ENCODE peak calls at places on chromosomes 6 and 20, in six cellular contexts. E is BE2C, X is heart left ventricle, G is left ventricle myocardium inferior, O is stomach, N is adrenal gland. P is an unnamed sample.

GRCh38 chr6:167558213-167558869 is 233.5 kb downstream of the TTLL2 start:
- DNase-seq in E (no peak), X (no peak), G (no peak), O (no peak), N (no peak), P (no peak)

GRCh38 chr6:110385458-110385863 is 27.3 kb upstream of the METTL24 start:
- DNase-seq in E (no peak), X (no peak), G (no peak), O (no peak), N (no peak), P (no peak)

GRCh38 chr6:3868544-3868943 is 19.4 kb downstream of the FAM50B start:
- DNase-seq in E (no peak), X (no peak), G (no peak), O (no peak), N (no peak), P (no peak)

GRCh38 chr6:85556992-85557668 is 36.5 kb downstream of the SNX14 start:
- DNase-seq in E (no peak), X (no peak), G (no peak), O (no peak), N (no peak), P (no peak)

GRCh38 chr20:51321343-51322163 is 221.0 kb downstream of the NFATC2 start:
- DNase-seq in E (no peak), X (no peak), G (no peak), O (no peak), N (no peak), P (no peak)

GRCh38 chr6:163383912-163384311 is 30.6 kb upstream of the QKI start:
- DNase-seq in E (no peak), X (no peak), G (no peak), O (no peak), N (no peak), P (no peak)

GRCh38 chr6:128124713-128125112 is 223.9 kb upstream of the THEMIS start:
- DNase-seq in E (peak; percentile 22), X (no peak), G (no peak), O (no peak), N (no peak), P (no peak)

GRCh38 chr6:47151232-47151898 is 109.2 kb upstream of the ADGRF1 start:
- DNase-seq in E (no peak), X (no peak), G (no peak), O (no peak), N (no peak), P (no peak)

GRCh38 chr6:80689700-80690099 is 583.2 kb downstream of the BCKDHB start:
- DNase-seq in E (no peak), X (no peak), G (no peak), O (no peak), N (no peak), P (no peak)

GRCh38 chr6:36129889-36130671 is at the start of gene MAPK13:
- DNase-seq in E (no peak), X (no peak), G (no peak), O (peak; percentile 66), N (no peak), P (peak; percentile 56)

GRCh38 chr20:37615507-37616425 is 78.1 kb upstream of the CTNNBL1 start:
- DNase-seq in E (peak; percentile 62), X (no peak), G (no peak), O (peak; percentile 55), N (no peak), P (no peak)

GRCh38 chr6:150527100-150527499 is 72.6 kb upstream of the PLEKHG1 start:
- DNase-seq in E (no peak), X (no peak), G (no peak), O (no peak), N (no peak), P (no peak)

GRCh38 chr6:144104898-144105487 is 9.6 kb upstream of the SF3B5 start:
- DNase-seq in E (peak; percentile 28), X (no peak), G (no peak), O (no peak), N (peak; percentile 57), P (no peak)

DNA sequence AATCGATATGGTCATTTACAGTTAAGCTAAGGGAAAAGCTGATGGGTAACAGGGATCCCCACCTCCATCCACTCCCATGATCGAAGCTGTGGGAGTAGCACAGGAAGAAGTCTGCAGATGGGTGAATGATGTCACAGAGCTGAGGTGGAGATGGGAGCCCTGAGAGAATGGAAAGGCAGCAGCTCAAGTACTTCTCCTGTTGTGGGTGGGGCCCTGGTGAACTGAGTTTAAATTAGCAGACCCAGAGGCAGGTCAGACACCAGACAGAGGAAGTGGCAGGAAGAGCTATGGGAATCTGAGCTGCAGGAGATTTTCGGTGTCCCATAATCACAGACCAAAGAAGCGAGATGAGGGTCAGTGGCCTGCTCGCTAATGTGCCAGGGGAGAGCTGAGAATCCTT is 29.0 kb downstream of the HDGFL1 start:
- DNase-seq in E (no peak), X (no peak), G (no peak), O (no peak), N (no peak), P (no peak)
- H3K9me3 ChIP-seq in E (no peaks in the 10 kb centered on the region), X (no peaks in the 10 kb centered on the region), G (no peaks in the 10 kb centered on the region), O (no peaks in the 10 kb centered on the region), N (no peaks in the 10 kb centered on the region), P (no peaks in the 10 kb centered on the region)

DNA sequence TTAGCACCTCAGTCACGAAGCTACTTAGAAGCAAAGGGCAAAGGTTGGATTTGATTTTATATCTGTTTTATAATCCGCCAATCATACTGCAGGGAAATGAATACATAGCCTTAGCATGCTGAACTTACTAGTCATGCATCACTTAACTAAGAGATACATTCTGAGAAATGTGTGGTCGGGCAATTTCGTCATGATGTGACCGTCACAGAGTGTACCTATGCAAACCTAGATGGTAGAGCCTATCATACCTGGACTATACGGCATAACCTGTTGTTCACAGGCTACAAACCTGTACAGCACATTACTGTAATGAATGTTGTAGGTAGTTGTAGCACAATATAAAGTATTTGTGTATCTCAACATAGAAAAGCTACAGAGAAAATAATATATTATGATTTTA is 345.2 kb upstream of the RGS17 start:
- DNase-seq in E (no peak), X (no peak), G (no peak), O (no peak), N (no peak), P (no peak)
- TF ChIP-seq CTCF in E (no peak), X (no peak), G (no peak), O (no peak), N (no peak), P (no peak)

DNA sequence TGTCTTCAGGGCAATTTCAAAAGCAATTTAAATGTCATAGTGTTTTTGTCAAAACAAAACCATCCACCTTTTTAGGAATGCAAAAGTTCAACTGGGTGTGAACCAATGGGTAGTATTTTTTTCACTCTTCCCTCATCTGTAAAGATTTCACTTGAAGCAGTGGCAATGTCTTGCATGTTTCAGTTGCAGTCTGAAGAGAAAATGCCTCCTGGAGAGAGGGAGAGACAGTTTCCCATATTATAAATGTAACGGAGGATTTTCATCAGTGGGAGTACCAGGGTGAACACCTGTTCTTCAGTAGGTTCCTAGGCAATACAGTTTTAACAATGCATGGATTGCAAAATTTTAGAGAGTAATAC is 3.3 kb downstream of the FOXQ1 start:
- DNase-seq in E (no peak), X (no peak), G (no peak), O (no peak), N (no peak), P (no peak)
- H3K27me3 ChIP-seq in E (peaks cover 50% of the 10 kb centered on the region), X (peaks cover 58% of the 10 kb centered on the region), G (peaks cover 73% of the 10 kb centered on the region), O (no peaks in the 10 kb centered on the region), N (peaks cover 58% of the 10 kb centered on the region), P (no peaks in the 10 kb centered on the region)

GRCh38 chr6:37974943-37975342 is 155.4 kb downstream of the ZFAND3 start:
- DNase-seq in E (no peak), X (no peak), G (no peak), O (no peak), N (no peak), P (no peak)

GRCh38 chr6:37971263-37971662 is 151.7 kb downstream of the ZFAND3 start:
- DNase-seq in E (no peak), X (no peak), G (no peak), O (no peak), N (no peak), P (no peak)

GRCh38 chr6:37972994-37973757 is 153.6 kb downstream of the ZFAND3 start:
- DNase-seq in E (no peak), X (no peak), G (no peak), O (no peak), N (no peak), P (no peak)

GRCh38 chr6:37974381-37974780 is 154.9 kb downstream of the ZFAND3 start:
- DNase-seq in E (no peak), X (no peak), G (no peak), O (no peak), N (no peak), P (no peak)

DNA sequence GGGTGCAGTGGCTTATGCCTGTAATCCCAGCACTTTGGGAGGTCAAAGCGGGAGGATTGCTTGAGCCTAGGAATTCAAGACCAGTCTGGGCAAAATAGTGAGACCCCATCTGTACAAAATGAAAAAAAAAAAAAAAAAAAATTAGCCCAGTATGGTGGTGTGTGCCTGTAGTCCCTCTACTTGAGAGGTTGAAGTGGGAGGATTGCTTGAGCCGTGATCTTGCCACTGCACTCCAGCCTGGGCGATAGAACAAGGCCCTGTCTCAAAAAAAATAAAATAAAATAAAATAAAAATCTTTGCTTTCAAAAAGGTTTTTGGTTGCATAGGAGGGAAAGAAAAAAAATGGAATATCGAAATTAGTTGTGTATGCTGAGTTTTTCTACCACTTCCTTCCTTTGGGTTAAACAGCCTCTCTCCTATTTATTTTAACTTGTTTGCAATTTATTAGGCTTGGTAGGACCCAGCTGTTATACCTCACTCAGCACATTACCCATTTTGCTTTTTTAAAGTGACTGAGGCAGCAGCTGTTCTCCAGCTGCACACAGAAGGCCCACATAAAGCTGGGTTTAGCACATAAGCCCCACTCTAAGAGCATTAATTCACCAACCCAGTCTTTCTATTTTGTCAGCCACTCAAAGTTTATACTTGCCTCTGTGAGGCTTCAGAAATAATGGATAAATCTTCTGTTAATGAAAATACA is 152.3 kb downstream of the ZFAND3 start:
- DNase-seq in E (no peak), X (no peak), G (peak; percentile 23), O (no peak), N (no peak), P (no peak)
- H3K9me3 ChIP-seq in E (no peaks in the 10 kb centered on the region), X (no peaks in the 10 kb centered on the region), G (peaks cover 29% of the 10 kb centered on the region), O (no peaks in the 10 kb centered on the region), N (peaks cover 8% of the 10 kb centered on the region), P (no peaks in the 10 kb centered on the region)

GRCh38 chr6:52900536-52900935 is 9.0 kb downstream of the GSTA3 start:
- DNase-seq in E (no peak), X (no peak), G (no peak), O (no peak), N (no peak), P (no peak)

GRCh38 chr6:52909131-52909530 is 367 bp downstream of the GSTA3 start:
- DNase-seq in E (no peak), X (no peak), G (no peak), O (no peak), N (no peak), P (no peak)

GRCh38 chr6:52909531-52909930 is at the start of gene GSTA3:
- DNase-seq in E (no peak), X (no peak), G (no peak), O (no peak), N (peak; percentile 55), P (no peak)

GRCh38 chr6:52910091-52910490 is 593 bp upstream of the GSTA3 start:
- DNase-seq in E (no peak), X (no peak), G (no peak), O (no peak), N (no peak), P (no peak)

GRCh38 chr6:52904562-52905279 is 4.8 kb downstream of the GSTA3 start:
- DNase-seq in E (no peak), X (no peak), G (no peak), O (no peak), N (no peak), P (no peak)
- TF ChIP-seq CTCF in E (peak; percentile 38), X (no peak), G (no peak), O (no peak), N (peak; percentile 6), P (no peak)